ENCODE peak calls at places on chromosome 22, in eight cellular contexts. V is H9; C is breast epithelium; S is right atrium auricular region; Q is lower leg skin; D is GM12865; U is brain microvascular endothelial cell; Z is activated CD8-positive, alpha-beta T cell treated with anti-CD3 and anti-CD28 coated beads for 36 hours. J is an unnamed sample.

GRCh38 chr22:41836551-41836950 is 3.6 kb downstream of the SREBF2 start:
- DNase-seq in C (no peak), V (no peak), Z (no peak), Q (no peak), U (no peak), S (no peak), D (no peak), J (no peak)

GRCh38 chr22:32590556-32590955 is 115.9 kb downstream of the FBXO7 start:
- DNase-seq in Z (no peak), U (peak; percentile 29), Q (no peak), V (no peak), D (no peak), S (no peak), C (no peak), J (no peak)

GRCh38 chr22:21450320-21450831 is 16.8 kb upstream of the TMEM191C start:
- DNase-seq in S (no peak), Z (no peak), D (no peak), U (no peak), V (peak; percentile 30), C (peak; percentile 34), Q (peak; percentile 79), J (no peak)

GRCh38 chr22:31830721-31831070 is 76.9 kb downstream of the DEPDC5 start:
- DNase-seq in V (no peak), C (no peak), Q (no peak), U (no peak), Z (no peak), S (no peak), D (no peak), J (no peak)

GRCh38 chr22:20463324-20464095 is 25.9 kb upstream of the SCARF2 start:
- DNase-seq in Q (no peak), C (no peak), D (peak; percentile 45), U (no peak), S (no peak), Z (peak; percentile 53), V (no peak), J (peak; percentile 51)

GRCh38 chr22:49282596-49282995 is 545.1 kb downstream of the BRD1 start:
- DNase-seq in V (no peak), D (no peak), Q (no peak), U (no peak), C (no peak), S (no peak), Z (no peak), J (no peak)

GRCh38 chr22:30280495-30280894 is 8.8 kb downstream of the CASTOR1 start:
- DNase-seq in V (no peak), U (peak; percentile 33), D (no peak), Q (no peak), C (no peak), Z (no peak), S (no peak), J (no peak)

GRCh38 chr22:19892249-19892879 is 37.7 kb upstream of the GNB1L start:
- DNase-seq in Z (peak; percentile 80), U (peak; percentile 22), S (no peak), V (no peak), C (no peak), D (no peak), Q (no peak), J (peak; percentile 71)

GRCh38 chr22:44811141-44811540 is 58.8 kb downstream of the ARHGAP8 start:
- DNase-seq in Z (no peak), D (no peak), V (no peak), C (no peak), U (no peak), S (no peak), Q (no peak), J (no peak)

GRCh38 chr22:44809456-44809855 is 57.1 kb downstream of the ARHGAP8 start:
- DNase-seq in C (no peak), D (no peak), Q (no peak), Z (no peak), S (no peak), U (no peak), V (no peak), J (no peak)

GRCh38 chr22:44805663-44806062 is 53.3 kb downstream of the ARHGAP8 start:
- DNase-seq in D (no peak), Q (no peak), U (no peak), C (no peak), Z (peak; percentile 7), V (no peak), S (no peak), J (no peak)

GRCh38 chr22:44807232-44807631 is 54.9 kb downstream of the ARHGAP8 start:
- DNase-seq in Q (no peak), C (no peak), D (no peak), U (no peak), Z (no peak), S (no peak), V (peak; percentile 73), J (no peak)

GRCh38 chr22:44807915-44808690 is 55.7 kb downstream of the ARHGAP8 start:
- DNase-seq in C (no peak), Z (peak; percentile 19), D (no peak), U (no peak), Q (no peak), V (peak; percentile 73), S (no peak), J (no peak)
- TF ChIP-seq CTCF in C (no peak), Z (no peak), D (peak; percentile 10), U (peak; percentile 46), Q (no peak), V (peak; percentile 65), S (no peak), J (peak; percentile 29)

GRCh38 chr22:38240734-38241252 is 32.0 kb downstream of the TMEM184B start:
- DNase-seq in V (peak; percentile 92), D (no peak), U (peak; percentile 85), Z (no peak), S (no peak), C (no peak), Q (no peak), J (no peak)

GRCh38 chr22:38235240-38235850 is 33.6 kb downstream of the MAFF start:
- DNase-seq in S (no peak), Z (no peak), C (no peak), Q (no peak), V (no peak), D (no peak), U (no peak), J (no peak)

GRCh38 chr22:38236786-38237185 is 35.0 kb downstream of the MAFF start:
- DNase-seq in Q (no peak), U (no peak), Z (no peak), D (no peak), V (no peak), S (no peak), C (no peak), J (no peak)

GRCh38 chr22:38238519-38239051 is 34.2 kb downstream of the TMEM184B start:
- DNase-seq in V (no peak), S (no peak), C (no peak), D (no peak), U (no peak), Q (no peak), Z (no peak), J (no peak)

DNA sequence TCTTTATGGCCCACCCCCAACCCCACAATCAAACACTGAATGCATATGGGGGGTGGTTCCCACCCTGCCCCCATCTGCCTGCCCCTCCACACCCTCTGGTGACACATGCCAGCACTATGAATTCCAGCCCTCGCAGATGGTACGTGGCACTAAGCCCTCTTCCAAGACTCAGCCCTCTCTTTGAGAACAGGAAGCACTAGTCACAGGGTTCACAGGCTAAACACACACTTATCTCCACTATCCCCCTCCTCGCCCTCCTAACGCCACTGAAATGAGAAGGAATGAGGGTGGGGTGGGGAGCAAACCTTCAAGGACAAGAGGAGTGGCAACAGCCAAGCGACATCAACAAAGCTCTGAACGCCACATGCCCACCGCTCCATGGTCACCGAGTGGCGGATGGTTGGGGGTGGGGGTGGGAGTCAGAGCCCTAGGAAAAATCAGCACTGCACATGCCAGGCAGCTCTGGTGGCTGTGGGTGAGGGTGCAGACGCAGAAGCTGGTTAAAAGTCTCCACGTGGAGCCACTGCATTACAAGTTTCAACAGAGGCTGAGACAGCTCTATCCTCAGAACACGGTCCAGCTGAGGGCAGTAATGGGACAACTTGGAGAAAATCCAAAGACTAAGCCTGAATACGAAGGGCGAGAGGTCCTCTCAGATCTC is 33.6 kb downstream of the TMEM184B start:
- DNase-seq in Q (no peak), S (no peak), D (no peak), C (no peak), V (no peak), Z (no peak), U (peak; percentile 85), J (no peak)
- TF ChIP-seq CTCF in Q (no peak), S (peak; percentile 45), D (no peak), C (no peak), V (no peak), Z (no peak), U (peak; percentile 48), J (no peak)

GRCh38 chr22:27149886-27150529 is 492.6 kb downstream of the MIAT start:
- DNase-seq in Q (no peak), Z (no peak), D (no peak), C (no peak), V (no peak), S (no peak), U (peak; percentile 35), J (no peak)

GRCh38 chr22:27150530-27150909 is 493.1 kb downstream of the MIAT start:
- DNase-seq in Q (no peak), S (no peak), Z (no peak), C (no peak), D (peak; percentile 1), U (no peak), V (no peak), J (no peak)

GRCh38 chr22:27152883-27153282 is 495.5 kb downstream of the MIAT start:
- DNase-seq in D (no peak), Z (no peak), C (no peak), U (no peak), V (no peak), S (no peak), Q (no peak), J (no peak)

GRCh38 chr22:27152033-27152432 is 494.6 kb downstream of the MIAT start:
- DNase-seq in Q (no peak), V (no peak), U (peak; percentile 39), Z (no peak), D (no peak), S (no peak), C (no peak), J (no peak)

DNA sequence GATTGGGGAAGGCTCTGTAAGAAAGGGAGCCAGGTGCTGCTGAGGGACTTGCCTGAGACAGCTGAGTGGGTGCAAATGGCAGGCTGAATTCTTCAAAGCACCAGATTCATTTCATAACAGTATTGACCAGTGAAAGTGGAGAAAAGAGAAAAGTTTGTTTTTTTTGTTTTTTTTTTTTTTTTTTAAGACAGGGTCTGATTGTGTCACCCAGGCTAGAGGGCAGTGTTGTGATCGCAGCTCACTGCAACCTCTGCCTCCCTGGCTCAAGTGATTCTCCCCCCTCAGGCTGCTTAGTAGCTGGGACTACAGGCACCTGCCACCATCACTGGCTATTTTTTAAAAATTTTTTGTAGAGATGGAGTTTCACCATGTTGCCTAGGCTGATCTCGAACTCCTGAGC is 494.0 kb downstream of the MIAT start:
- DNase-seq in D (no peak), V (peak; percentile 45), Z (no peak), S (no peak), Q (no peak), C (no peak), U (no peak), J (no peak)
- TF ChIP-seq CTCF in D (no peak), V (peak; percentile 57), Z (no peak), S (no peak), Q (no peak), C (no peak), U (peak; percentile 34), J (no peak)

DNA sequence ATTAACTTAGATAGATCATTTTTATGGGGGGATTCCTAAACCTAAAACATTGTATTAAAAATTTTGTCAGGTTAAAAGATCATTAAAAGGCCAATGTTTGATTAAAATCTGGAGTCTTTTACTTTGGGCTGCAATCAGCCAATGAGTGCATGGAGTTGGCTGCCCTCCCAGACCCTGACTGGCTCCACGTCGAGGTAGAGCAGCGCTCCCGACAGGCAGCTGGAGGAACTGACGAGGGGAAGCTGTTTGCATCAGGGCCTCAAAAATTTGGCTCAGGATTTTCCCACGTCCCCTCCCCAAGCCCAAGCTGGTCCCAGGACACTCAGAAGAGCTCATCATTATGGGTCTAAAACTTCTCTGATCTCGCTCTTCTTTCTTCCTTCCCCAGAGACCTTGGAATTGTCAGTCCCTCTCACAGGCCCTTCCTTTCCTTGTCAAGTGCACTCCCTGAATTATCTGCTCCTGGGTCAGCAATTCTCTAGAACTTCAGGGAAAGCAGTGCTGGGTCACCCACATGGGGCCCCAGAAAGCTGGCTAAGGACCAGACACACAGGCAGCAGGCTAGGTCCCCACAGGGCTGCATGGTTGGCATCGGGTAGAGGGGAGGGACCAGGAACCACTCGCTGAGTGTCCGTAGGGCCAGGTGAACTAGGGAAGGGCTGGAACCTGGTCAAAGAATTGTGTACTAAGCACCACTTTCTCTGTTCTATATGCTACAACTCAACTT is 119.6 kb upstream of the IGLL5 start:
- DNase-seq in S (peak; percentile 32), C (no peak), Q (no peak), V (peak; percentile 70), U (no peak), Z (peak; percentile 18), D (no peak), J (no peak)
- TF ChIP-seq CTCF in S (no peak), C (no peak), Q (no peak), V (peak; percentile 66), U (peak; percentile 11), Z (no peak), D (no peak), J (no peak)